ENCODE peak calls at places on chromosome 13, in four cellular contexts. M is pancreas, P is breast epithelium, E is lung. T is an unnamed sample. For H3K4me1, the result is how much of the 10 kb centered on the place peaks cover.

GRCh38 chr13:109509154-109509905 is 277.1 kb downstream of the IRS2 start:
- DNase-seq in M (no peak), P (no peak), E (no peak), T (no peak)

GRCh38 chr13:35727881-35728280 is 251.4 kb upstream of the MAB21L1 start:
- DNase-seq in M (no peak), P (no peak), E (no peak), T (no peak)

GRCh38 chr13:95710313-95710712 is 33.4 kb downstream of the DNAJC3 start:
- DNase-seq in M (no peak), P (no peak), E (no peak), T (no peak)

GRCh38 chr13:35479223-35479536 is 2.7 kb upstream of the MAB21L1 start:
- DNase-seq in M (no peak), P (no peak), E (no peak), T (no peak)

GRCh38 chr13:41231025-41231677 is 32.2 kb downstream of the MTRF1 start:
- DNase-seq in M (no peak), P (no peak), E (no peak), T (no peak)

GRCh38 chr13:75258159-75258782 is 223.7 kb downstream of the TBC1D4 start:
- DNase-seq in M (no peak), P (no peak), E (no peak), T (no peak)

GRCh38 chr13:31096624-31097302 is 64.9 kb downstream of the HSPH1 start:
- DNase-seq in M (no peak), P (no peak), E (no peak), T (no peak)

GRCh38 chr13:46124531-46124966 is 19.7 kb upstream of the CPB2 start:
- DNase-seq in M (no peak), P (no peak), E (peak), T (peak)

GRCh38 chr13:102774210-102774560 is 599 bp upstream of the TEX30 start:
- DNase-seq in M (peak), P (no peak), E (no peak), T (no peak)

GRCh38 chr13:82675024-82675423 is 1207.2 kb downstream of the SLITRK1 start:
- DNase-seq in M (no peak), P (no peak), E (no peak), T (no peak)

GRCh38 chr13:112574476-112575294 is 13.3 kb downstream of the TUBGCP3 start:
- DNase-seq in M (no peak), P (no peak), E (no peak), T (no peak)

GRCh38 chr13:79457948-79458347 is 23.0 kb upstream of the NDFIP2 start:
- DNase-seq in M (no peak), P (no peak), E (no peak), T (no peak)

GRCh38 chr13:43751624-43752023 is 35.1 kb downstream of the ENOX1 start:
- DNase-seq in M (no peak), P (no peak), E (no peak), T (no peak)

GRCh38 chr13:110869231-110869804 is 45.6 kb downstream of the ANKRD10 start:
- DNase-seq in M (no peak), P (no peak), E (no peak), T (no peak)

GRCh38 chr13:30881191-30881651 is 24.9 kb upstream of the MEDAG start:
- DNase-seq in M (no peak), P (no peak), E (no peak), T (no peak)

GRCh38 chr13:33186851-33187250 is 98.7 kb downstream of the STARD13 start:
- DNase-seq in M (no peak), P (no peak), E (no peak), T (no peak)

GRCh38 chr13:97289514-97290298 is 67.6 kb downstream of the MBNL2 start:
- DNase-seq in M (no peak), P (no peak), E (no peak), T (no peak)

GRCh38 chr13:114167445-114167844 is 11.6 kb upstream of the CFAP97D2 start:
- DNase-seq in M (no peak), P (no peak), E (no peak), T (no peak)

GRCh38 chr13:41029629-41030028 is 10.5 kb upstream of the ELF1 start:
- DNase-seq in M (no peak), P (no peak), E (no peak), T (no peak)

GRCh38 chr13:59422646-59423045 is 741.1 kb downstream of the DIAPH3 start:
- DNase-seq in M (no peak), P (no peak), E (no peak), T (no peak)

GRCh38 chr13:83498045-83498444 is 384.2 kb downstream of the SLITRK1 start:
- DNase-seq in M (no peak), P (no peak), E (no peak), T (no peak)

GRCh38 chr13:113922412-113923118 is 51.3 kb downstream of the C13orf46 start:
- DNase-seq in M (no peak), P (peak), E (no peak), T (no peak)

GRCh38 chr13:110001622-110002275 is 215.4 kb upstream of the IRS2 start:
- DNase-seq in M (no peak), P (no peak), E (no peak), T (no peak)

GRCh38 chr13:28761586-28761985 is 42.8 kb upstream of the SLC46A3 start:
- DNase-seq in M (no peak), P (no peak), E (no peak), T (no peak)

GRCh38 chr13:52070929-52071523 is 46.5 kb downstream of the UTP14C start:
- DNase-seq in M (no peak), P (no peak), E (no peak), T (no peak)

GRCh38 chr13:26200811-26201210 is 21.3 kb downstream of the RNF6 start:
- DNase-seq in M (no peak), P (no peak), E (no peak), T (no peak)

GRCh38 chr13:94548382-94549240 is 47.3 kb downstream of the TGDS start:
- DNase-seq in M (peak), P (no peak), E (no peak), T (peak)

GRCh38 chr13:99256709-99257108 is 1.5 kb downstream of the GPR18 start:
- DNase-seq in M (no peak), P (no peak), E (no peak), T (no peak)
- H3K4me1 ChIP-seq in M (under half), P (under half), E (under half), T (half or more)

GRCh38 chr13:44879452-44880058 is 109.7 kb downstream of the NUFIP1 start:
- DNase-seq in M (no peak), P (no peak), E (no peak), T (no peak)
- TF ChIP-seq CTCF in M (peak), P (no peak), E (peak), T (no peak)

GRCh38 chr13:38667526-38668094 is 19.3 kb upstream of the FREM2 start:
- DNase-seq in M (no peak), P (no peak), E (no peak), T (no peak)
- H3K27ac ChIP-seq in M (no peak), P (no peak), E (no peak), T (no peak)

GRCh38 chr13:89282241-89282640 is 1611.1 kb downstream of the SLITRK5 start:
- DNase-seq in M (no peak), P (no peak), E (no peak), T (no peak)
- H3K4me1 ChIP-seq in M (under half), P (under half), E (under half), T (under half)

GRCh38 chr13:20291675-20292074 is 59.6 kb upstream of the GJB6 start:
- DNase-seq in M (no peak), P (no peak), E (no peak), T (no peak)

GRCh38 chr13:20291037-20291436 is 58.9 kb upstream of the GJB6 start:
- DNase-seq in M (no peak), P (no peak), E (no peak), T (no peak)

GRCh38 chr13:20295956-20296355 is 63.8 kb upstream of the GJB6 start:
- DNase-seq in M (no peak), P (no peak), E (no peak), T (no peak)

GRCh38 chr13:20297181-20297580 is 65.1 kb upstream of the GJB6 start:
- DNase-seq in M (no peak), P (no peak), E (no peak), T (no peak)

GRCh38 chr13:20294497-20294896 is 62.4 kb upstream of the GJB6 start:
- DNase-seq in M (no peak), P (no peak), E (no peak), T (no peak)
- TF ChIP-seq CTCF in M (no peak), P (no peak), E (no peak), T (no peak)

DNA sequence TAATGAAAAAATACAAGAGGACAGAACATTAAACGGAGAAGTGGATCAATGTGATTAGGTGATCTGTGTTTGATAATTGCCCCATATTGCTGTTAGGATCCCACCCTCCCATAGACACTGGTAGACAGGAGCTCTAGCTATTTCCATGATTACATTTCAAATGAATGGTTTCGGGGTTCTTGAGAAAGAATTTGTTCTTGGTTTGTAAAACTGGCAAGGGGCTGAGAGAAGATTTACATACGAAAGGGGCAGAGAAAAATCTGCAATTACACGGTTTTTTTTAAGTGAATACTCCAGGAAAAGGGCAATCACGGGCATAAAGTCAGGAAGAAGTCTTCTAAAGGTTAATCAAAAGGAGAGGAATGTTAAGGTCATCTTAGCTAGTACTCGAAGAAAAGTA is 2125.7 kb upstream of the PCDH20 start:
- DNase-seq in M (no peak), P (no peak), E (no peak), T (no peak)
- H3K27ac ChIP-seq in M (no peak), P (no peak), E (no peak), T (no peak)

T was measured in CD8-positive, alpha-beta T cell.